ENCODE peak calls at places on chromosomes 3 and 15, in nine cellular contexts. One of them, this sample, is unnamed.

GRCh38 chr3:112056451-112056929 is 22.0 kb downstream of the TMPRSS7 start:
- DNase-seq in AG04450: peak; percentile 30
- DNase-seq in stimulated activated CD4-positive, alpha-beta T cell treated with anti-CD3 and anti-CD28 coated beads, Interleukin-1b, Interleukin-23, amount 100 ng/mL, for 1 hour: no peak
- DNase-seq in activated CD8-positive, alpha-beta memory T cell treated with anti-CD3 and anti-CD28 coated beads for 24 hours: no peak
- DNase-seq in WTC11: no peak
- DNase-seq in colonic mucosa: no peak
- DNase-seq in COR-L47: no peak
- DNase-seq in left ventricle myocardium superior: no peak
- DNase-seq in hepatocyte: no peak
- DNase-seq in this sample: no peak

GRCh38 chr15:58457466-58457965 is 25.7 kb downstream of the LIPC start:
- DNase-seq in AG04450: peak; percentile 80
- DNase-seq in stimulated activated CD4-positive, alpha-beta T cell treated with anti-CD3 and anti-CD28 coated beads, Interleukin-1b, Interleukin-23, amount 100 ng/mL, for 1 hour: no peak
- DNase-seq in activated CD8-positive, alpha-beta memory T cell treated with anti-CD3 and anti-CD28 coated beads for 24 hours: no peak
- DNase-seq in WTC11: no peak
- DNase-seq in colonic mucosa: no peak
- DNase-seq in COR-L47: no peak
- DNase-seq in left ventricle myocardium superior: no peak
- DNase-seq in hepatocyte: no peak
- DNase-seq in this sample: no peak

GRCh38 chr3:99659032-99659431 is 20.6 kb downstream of the COL8A1 start:
- DNase-seq in AG04450: peak; percentile 99
- DNase-seq in stimulated activated CD4-positive, alpha-beta T cell treated with anti-CD3 and anti-CD28 coated beads, Interleukin-1b, Interleukin-23, amount 100 ng/mL, for 1 hour: no peak
- DNase-seq in activated CD8-positive, alpha-beta memory T cell treated with anti-CD3 and anti-CD28 coated beads for 24 hours: no peak
- DNase-seq in WTC11: no peak
- DNase-seq in colonic mucosa: no peak
- DNase-seq in COR-L47: no peak
- DNase-seq in left ventricle myocardium superior: no peak
- DNase-seq in hepatocyte: peak; percentile 16
- DNase-seq in this sample: no peak

GRCh38 chr3:173739716-173740115 is 342.2 kb downstream of the NLGN1 start:
- DNase-seq in AG04450: no peak
- DNase-seq in stimulated activated CD4-positive, alpha-beta T cell treated with anti-CD3 and anti-CD28 coated beads, Interleukin-1b, Interleukin-23, amount 100 ng/mL, for 1 hour: no peak
- DNase-seq in activated CD8-positive, alpha-beta memory T cell treated with anti-CD3 and anti-CD28 coated beads for 24 hours: no peak
- DNase-seq in WTC11: no peak
- DNase-seq in colonic mucosa: no peak
- DNase-seq in COR-L47: no peak
- DNase-seq in left ventricle myocardium superior: no peak
- DNase-seq in hepatocyte: no peak
- DNase-seq in this sample: no peak

GRCh38 chr3:188727052-188727451 is 444.7 kb upstream of the TPRG1 start:
- DNase-seq in AG04450: no peak
- DNase-seq in stimulated activated CD4-positive, alpha-beta T cell treated with anti-CD3 and anti-CD28 coated beads, Interleukin-1b, Interleukin-23, amount 100 ng/mL, for 1 hour: no peak
- DNase-seq in activated CD8-positive, alpha-beta memory T cell treated with anti-CD3 and anti-CD28 coated beads for 24 hours: no peak
- DNase-seq in WTC11: no peak
- DNase-seq in colonic mucosa: no peak
- DNase-seq in COR-L47: no peak
- DNase-seq in left ventricle myocardium superior: no peak
- DNase-seq in hepatocyte: no peak
- DNase-seq in this sample: no peak

GRCh38 chr3:196169836-196170240 is 41.4 kb downstream of the ZDHHC19 start:
- DNase-seq in AG04450: no peak
- DNase-seq in stimulated activated CD4-positive, alpha-beta T cell treated with anti-CD3 and anti-CD28 coated beads, Interleukin-1b, Interleukin-23, amount 100 ng/mL, for 1 hour: no peak
- DNase-seq in activated CD8-positive, alpha-beta memory T cell treated with anti-CD3 and anti-CD28 coated beads for 24 hours: no peak
- DNase-seq in WTC11: no peak
- DNase-seq in colonic mucosa: no peak
- DNase-seq in COR-L47: no peak
- DNase-seq in left ventricle myocardium superior: no peak
- DNase-seq in hepatocyte: no peak
- DNase-seq in this sample: no peak

GRCh38 chr3:130093741-130094391 is 12.2 kb downstream of the ALG1L2 start:
- DNase-seq in AG04450: no peak
- DNase-seq in stimulated activated CD4-positive, alpha-beta T cell treated with anti-CD3 and anti-CD28 coated beads, Interleukin-1b, Interleukin-23, amount 100 ng/mL, for 1 hour: no peak
- DNase-seq in activated CD8-positive, alpha-beta memory T cell treated with anti-CD3 and anti-CD28 coated beads for 24 hours: peak; percentile 71
- DNase-seq in WTC11: peak; percentile 60
- DNase-seq in colonic mucosa: peak; percentile 70
- DNase-seq in COR-L47: no peak
- DNase-seq in left ventricle myocardium superior: no peak
- DNase-seq in hepatocyte: no peak
- DNase-seq in this sample: peak; percentile 46

GRCh38 chr15:96406701-96407100 is 76.2 kb downstream of the NR2F2 start:
- DNase-seq in AG04450: no peak
- DNase-seq in stimulated activated CD4-positive, alpha-beta T cell treated with anti-CD3 and anti-CD28 coated beads, Interleukin-1b, Interleukin-23, amount 100 ng/mL, for 1 hour: no peak
- DNase-seq in activated CD8-positive, alpha-beta memory T cell treated with anti-CD3 and anti-CD28 coated beads for 24 hours: no peak
- DNase-seq in WTC11: no peak
- DNase-seq in colonic mucosa: no peak
- DNase-seq in COR-L47: no peak
- DNase-seq in left ventricle myocardium superior: no peak
- DNase-seq in hepatocyte: no peak
- DNase-seq in this sample: no peak

GRCh38 chr15:48355377-48355776 is 24.1 kb downstream of the DUT start:
- DNase-seq in AG04450: no peak
- DNase-seq in stimulated activated CD4-positive, alpha-beta T cell treated with anti-CD3 and anti-CD28 coated beads, Interleukin-1b, Interleukin-23, amount 100 ng/mL, for 1 hour: no peak
- DNase-seq in activated CD8-positive, alpha-beta memory T cell treated with anti-CD3 and anti-CD28 coated beads for 24 hours: no peak
- DNase-seq in WTC11: no peak
- DNase-seq in colonic mucosa: no peak
- DNase-seq in COR-L47: no peak
- DNase-seq in left ventricle myocardium superior: no peak
- DNase-seq in hepatocyte: peak; percentile 27
- DNase-seq in this sample: peak; percentile 64

This sample was measured in MM.1S.